ENCODE peak calls at places on chromosomes 16 and 17, in seven cellular contexts. S is sigmoid colon, V is tibial nerve, I is IMR-90, X is upper lobe of left lung, K is uterus, D is A549. B is an unnamed sample.

GRCh38 chr17:75630071-75630917 is 2.9 kb upstream of the SMIM5 start:
- DNase-seq in S (no peak), V (no peak), I (no peak), X (no peak), K (no peak), D (no peak), B (no peak)

GRCh38 chr17:83100220-83100852 is 20.9 kb downstream of the METRNL start:
- DNase-seq in S (no peak), V (no peak), I (no peak), X (no peak), K (peak; percentile 32), D (no peak), B (peak; percentile 57)

GRCh38 chr16:21727344-21727743 is 63.6 kb downstream of the OTOA start:
- DNase-seq in S (no peak), V (no peak), I (no peak), X (no peak), K (no peak), D (no peak), B (no peak)

GRCh38 chr16:49617016-49617569 is 238.8 kb downstream of the ZNF423 start:
- DNase-seq in S (peak; percentile 33), V (no peak), I (no peak), X (no peak), K (peak; percentile 6), D (no peak), B (no peak)

GRCh38 chr17:50952889-50953288 is 86.7 kb upstream of the TOB1 start:
- DNase-seq in S (no peak), V (no peak), I (no peak), X (no peak), K (no peak), D (no peak), B (no peak)

GRCh38 chr17:50354776-50355175 is 8.8 kb downstream of the XYLT2 start:
- DNase-seq in S (peak; percentile 55), V (no peak), I (no peak), X (no peak), K (no peak), D (no peak), B (no peak)

GRCh38 chr17:30954046-30954805 is 16.6 kb upstream of the RNF135 start:
- DNase-seq in S (peak; percentile 63), V (no peak), I (peak; percentile 24), X (peak; percentile 36), K (no peak), D (no peak), B (peak; percentile 49)

GRCh38 chr17:77666480-77666879 is 292.0 kb upstream of the TNRC6C start:
- DNase-seq in S (no peak), V (no peak), I (no peak), X (no peak), K (no peak), D (no peak), B (no peak)

GRCh38 chr16:1915732-1916653 is 2.2 kb downstream of the HS3ST6 start:
- DNase-seq in S (no peak), V (no peak), I (no peak), X (no peak), K (no peak), D (no peak), B (no peak)

GRCh38 chr17:65394811-65395472 is 166.5 kb downstream of the AXIN2 start:
- DNase-seq in S (no peak), V (no peak), I (no peak), X (no peak), K (no peak), D (no peak), B (no peak)

GRCh38 chr16:85649411-85649977 is 36.4 kb downstream of the GSE1 start:
- DNase-seq in S (no peak), V (no peak), I (no peak), X (no peak), K (no peak), D (no peak), B (no peak)

GRCh38 chr16:907819-908218 is 63.0 kb downstream of the LMF1 start:
- DNase-seq in S (no peak), V (no peak), I (no peak), X (no peak), K (no peak), D (no peak), B (no peak)

GRCh38 chr17:48054238-48055185 is 6.4 kb downstream of the NFE2L1 start:
- DNase-seq in S (peak; percentile 93), V (peak; percentile 60), I (peak; percentile 60), X (peak; percentile 77), K (peak; percentile 87), D (no peak), B (peak; percentile 77)

GRCh38 chr16:55126456-55126855 is 195.8 kb downstream of the IRX5 start:
- DNase-seq in S (no peak), V (no peak), I (no peak), X (no peak), K (no peak), D (no peak), B (no peak)

GRCh38 chr17:72556944-72557826 is 436.4 kb downstream of the SOX9 start:
- DNase-seq in S (no peak), V (peak; percentile 45), I (peak; percentile 57), X (peak; percentile 73), K (no peak), D (peak; percentile 93), B (peak; percentile 84)

GRCh38 chr16:13558752-13559151 is 361.2 kb upstream of the ERCC4 start:
- DNase-seq in S (no peak), V (no peak), I (no peak), X (no peak), K (no peak), D (no peak), B (no peak)

GRCh38 chr16:70638814-70639792 is 7.3 kb upstream of the IL34 start:
- DNase-seq in S (peak; percentile 84), V (no peak), I (peak; percentile 87), X (peak; percentile 59), K (peak; percentile 34), D (no peak), B (peak; percentile 31)

GRCh38 chr17:52035336-52035915 is 123.1 kb downstream of the CA10 start:
- DNase-seq in S (no peak), V (no peak), I (no peak), X (no peak), K (no peak), D (no peak), B (no peak)

GRCh38 chr16:23072084-23072599 is 77.1 kb downstream of the USP31 start:
- DNase-seq in S (peak; percentile 92), V (peak; percentile 49), I (peak; percentile 77), X (peak; percentile 31), K (peak; percentile 83), D (peak; percentile 56), B (peak; percentile 15)

GRCh38 chr17:1561420-1562177 is 993 bp downstream of the PITPNA start:
- DNase-seq in S (no peak), V (no peak), I (no peak), X (no peak), K (no peak), D (peak; percentile 63), B (peak; percentile 32)

GRCh38 chr16:49281843-49282642 is 405 bp upstream of the CBLN1 start:
- DNase-seq in S (peak; percentile 88), V (peak; percentile 23), I (peak; percentile 16), X (peak; percentile 83), K (peak; percentile 26), D (peak; percentile 78), B (peak; percentile 91)

GRCh38 chr16:50263940-50264929 is 2.1 kb upstream of the ADCY7 start:
- DNase-seq in S (no peak), V (no peak), I (peak; percentile 65), X (peak; percentile 21), K (no peak), D (no peak), B (no peak)

GRCh38 chr17:82048571-82048971 is 3.0 kb downstream of the RFNG start:
- DNase-seq in S (no peak), V (no peak), I (no peak), X (no peak), K (no peak), D (no peak), B (no peak)

GRCh38 chr17:77208217-77208808 is 67.5 kb downstream of the SEC14L1 start:
- DNase-seq in S (no peak), V (no peak), I (peak; percentile 59), X (peak; percentile 53), K (peak; percentile 48), D (no peak), B (peak; percentile 80)

GRCh38 chr16:69404275-69404805 is 18.5 kb upstream of the TERF2 start:
- DNase-seq in S (no peak), V (no peak), I (peak; percentile 40), X (no peak), K (peak; percentile 44), D (peak; percentile 64), B (no peak)
- TF ChIP-seq POLR2A in S (no peak), V (no peak), I (no peak), X (no peak), K (no peak), D (no peak), B (no peak)

GRCh38 chr16:20280259-20280658 is 47.1 kb downstream of the GP2 start:
- DNase-seq in S (no peak), V (no peak), I (no peak), X (no peak), K (no peak), D (no peak), B (no peak)

GRCh38 chr16:20291807-20292206 is 35.5 kb downstream of the GP2 start:
- DNase-seq in S (no peak), V (no peak), I (no peak), X (no peak), K (no peak), D (no peak), B (no peak)

GRCh38 chr16:20285993-20286499 is 41.3 kb downstream of the GP2 start:
- DNase-seq in S (no peak), V (no peak), I (no peak), X (no peak), K (no peak), D (no peak), B (no peak)
- TF ChIP-seq CTCF in S (no peak), V (no peak), I (no peak), X (no peak), K (no peak), D (no peak), B (no peak)

GRCh38 chr17:28338056-28338768 is 2.7 kb downstream of the TNFAIP1 start:
- DNase-seq in S (no peak), V (no peak), I (peak; percentile 86), X (no peak), K (no peak), D (no peak), B (no peak)

GRCh38 chr17:28334176-28334575 is 1.1 kb downstream of the IFT20 start:
- DNase-seq in S (peak; percentile 15), V (no peak), I (peak; percentile 19), X (no peak), K (no peak), D (no peak), B (no peak)

GRCh38 chr17:28335201-28335958 is at the start of the genes IFT20 and TNFAIP1:
- DNase-seq in S (peak; percentile 100), V (peak; percentile 97), I (peak; percentile 100), X (peak; percentile 100), K (peak; percentile 99), D (peak; percentile 98), B (peak; percentile 99)

GRCh38 chr17:28334666-28335200 is 539 bp downstream of the IFT20 start:
- DNase-seq in S (peak; percentile 47), V (no peak), I (peak; percentile 63), X (no peak), K (no peak), D (no peak), B (no peak)

GRCh38 chr17:28335959-28336871 is 654 bp downstream of the TNFAIP1 start:
- DNase-seq in S (peak; percentile 71), V (no peak), I (peak; percentile 94), X (peak; percentile 76), K (peak; percentile 61), D (peak; percentile 77), B (peak; percentile 70)
- H3K4me1 ChIP-seq in S (no peaks in the 10 kb centered on the region), V (peaks cover 15% of the 10 kb centered on the region), I (peaks cover 13% of the 10 kb centered on the region), X (peaks cover 61% of the 10 kb centered on the region), K (peaks cover 16% of the 10 kb centered on the region), D (peaks cover 31% of the 10 kb centered on the region), B (peaks cover 62% of the 10 kb centered on the region)

GRCh38 chr16:66934138-66934838 is at the start of gene CIAO2B:
- DNase-seq in S (peak; percentile 94), V (peak; percentile 80), I (peak; percentile 84), X (peak; percentile 88), K (peak; percentile 83), D (peak; percentile 91), B (peak; percentile 87)
- TF ChIP-seq POLR2A in S (peak; percentile 91), V (peak; percentile 46), I (peak; percentile 89), X (peak; percentile 79), K (peak; percentile 86), D (peak; percentile 94), B (peak; percentile 55)

B was measured in body of pancreas.